ENCODE peak calls at places on chromosomes 2 and 18, in four cellular contexts. W is A549, K is K562, E is IMR-90. H is an unnamed sample.

GRCh38 chr2:158486970-158487325 is 30.2 kb downstream of the PKP4 start:
- DNase-seq in W (no peak), E (peak; percentile 60), K (peak; percentile 45), H (no peak)

GRCh38 chr2:19574788-19575260 is 216.4 kb upstream of the OSR1 start:
- DNase-seq in E (peak; percentile 82), K (no peak), W (no peak), H (no peak)

GRCh38 chr2:63364866-63365265 is 223.4 kb downstream of the WDPCP start:
- DNase-seq in K (no peak), E (no peak), W (no peak), H (no peak)

GRCh38 chr2:20132990-20133535 is 81.6 kb upstream of the LAPTM4A start:
- DNase-seq in W (no peak), K (no peak), E (no peak), H (no peak)

GRCh38 chr2:40625849-40626248 is 174.0 kb upstream of the SLC8A1 start:
- DNase-seq in E (peak; percentile 90), K (no peak), W (no peak), H (no peak)

GRCh38 chr18:2303517-2304238 is 267.6 kb downstream of the METTL4 start:
- DNase-seq in K (peak; percentile 61), W (peak; percentile 13), E (no peak), H (no peak)

GRCh38 chr2:177573120-177573519 is 180.5 kb downstream of the AGPS start:
- DNase-seq in W (no peak), K (no peak), E (peak; percentile 7), H (no peak)

GRCh38 chr18:40678318-40678717 is 1276.7 kb upstream of the PIK3C3 start:
- DNase-seq in K (no peak), E (no peak), W (no peak), H (no peak)

GRCh38 chr2:37829202-37829601 is 95.9 kb upstream of the RMDN2 start:
- DNase-seq in W (no peak), E (peak; percentile 98), K (no peak), H (no peak)

GRCh38 chr2:231387904-231388724 is 7.4 kb upstream of the B3GNT7 start:
- DNase-seq in W (no peak), E (peak; percentile 56), K (no peak), H (no peak)

GRCh38 chr2:215362562-215362904 is 50.7 kb downstream of the ATIC start:
- DNase-seq in W (no peak), E (peak; percentile 15), K (no peak), H (no peak)

GRCh38 chr2:185674232-185674631 is 64.4 kb upstream of the FSIP2 start:
- DNase-seq in W (no peak), E (no peak), K (no peak), H (no peak)

GRCh38 chr2:37471994-37472393 is 127.6 kb downstream of the QPCT start:
- DNase-seq in K (no peak), E (peak; percentile 87), W (no peak), H (no peak)

GRCh38 chr18:3748081-3748480 is 298.1 kb downstream of the TGIF1 start:
- DNase-seq in W (no peak), E (no peak), K (no peak), H (no peak)

GRCh38 chr2:66574701-66575624 is 140.0 kb downstream of the MEIS1 start:
- DNase-seq in K (peak; percentile 82), W (peak; percentile 79), E (peak; percentile 91), H (peak; percentile 65)

GRCh38 chr2:23366720-23367119 is 18.3 kb upstream of the KLHL29 start:
- DNase-seq in K (no peak), E (no peak), W (no peak), H (no peak)

GRCh38 chr2:10554961-10555809 is 107.1 kb upstream of the ODC1 start:
- DNase-seq in K (no peak), E (no peak), W (no peak), H (no peak)

GRCh38 chr2:169528271-169528701 is 18.8 kb downstream of the KLHL41 start:
- DNase-seq in K (peak; percentile 88), W (peak; percentile 23), E (peak; percentile 51), H (peak; percentile 72)

GRCh38 chr18:37668971-37669747 is 103.6 kb upstream of the CELF4 start:
- DNase-seq in W (no peak), K (no peak), E (no peak), H (no peak)

GRCh38 chr18:20971886-20972267 is 139.7 kb downstream of the ROCK1 start:
- DNase-seq in E (peak; percentile 19), W (peak; percentile 12), K (peak; percentile 25), H (peak; percentile 33)

GRCh38 chr2:216299588-216299987 is 72.7 kb downstream of the MARCHF4 start:
- DNase-seq in W (no peak), E (peak; percentile 64), K (peak; percentile 6), H (no peak)

GRCh38 chr2:97910403-97911209 is 85.1 kb downstream of the TMEM131 start:
- DNase-seq in K (no peak), W (no peak), E (no peak), H (no peak)

GRCh38 chr18:75226301-75226955 is 15.8 kb downstream of the TSHZ1 start:
- DNase-seq in K (peak; percentile 43), E (peak; percentile 18), W (no peak), H (no peak)

GRCh38 chr2:28338046-28338753 is 54.5 kb upstream of the FOSL2 start:
- DNase-seq in K (no peak), W (no peak), E (peak; percentile 85), H (no peak)

GRCh38 chr2:188969236-188970032 is 4.7 kb upstream of the COL3A1 start:
- DNase-seq in K (no peak), W (no peak), E (peak; percentile 78), H (no peak)

GRCh38 chr2:233818639-233819621 is 35.4 kb downstream of the HJURP start:
- DNase-seq in K (no peak), E (no peak), W (no peak), H (no peak)

GRCh38 chr2:124437811-124438210 is 412.7 kb downstream of the CNTNAP5 start:
- DNase-seq in K (no peak), E (no peak), W (no peak), H (no peak)

GRCh38 chr2:200127852-200128251 is 172.5 kb downstream of the MAIP1 start:
- DNase-seq in E (peak; percentile 67), W (no peak), K (no peak), H (no peak)

GRCh38 chr18:23669804-23670203 is 7.1 kb upstream of the ANKRD29 start:
- DNase-seq in K (no peak), W (no peak), E (no peak), H (no peak)

GRCh38 chr2:180583441-180584140 is 396.8 kb upstream of the UBE2E3 start:
- DNase-seq in W (no peak), K (no peak), E (no peak), H (no peak)

GRCh38 chr2:186757009-186757408 is 63.1 kb downstream of the FAM171B start:
- DNase-seq in W (no peak), E (no peak), K (no peak), H (no peak)

GRCh38 chr2:150872919-150873772 is 385.7 kb upstream of the RND3 start:
- DNase-seq in W (no peak), K (no peak), E (peak; percentile 35), H (no peak)

DNA sequence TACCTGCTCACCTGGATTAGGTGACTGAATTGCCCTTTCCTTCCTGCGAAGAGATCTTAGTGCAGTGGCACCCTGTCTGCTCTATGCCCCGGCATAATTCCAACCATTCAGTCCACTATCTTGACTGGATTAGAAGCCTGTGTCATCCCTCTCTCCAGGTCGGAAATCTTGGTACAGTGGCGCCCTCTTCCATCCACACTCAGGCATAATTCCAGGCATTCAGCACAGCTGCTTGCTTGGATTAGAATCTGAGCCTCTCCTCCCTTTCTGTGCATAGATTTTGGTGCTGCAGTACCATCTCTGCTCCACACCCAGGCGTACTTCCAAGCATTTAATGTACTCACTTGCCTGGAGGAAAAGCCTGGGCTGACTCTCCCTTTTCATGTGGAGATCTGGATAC is 1389.3 kb upstream of the TMEFF2 start:
- DNase-seq in W (no peak), E (peak; percentile 0), K (peak; percentile 11), H (peak; percentile 17)
- TF ChIP-seq BHLHE40 in W (no peak), E (no peak), K (no peak), H (no peak)

GRCh38 chr2:84807063-84807485 is 73.8 kb downstream of the TRABD2A start:
- DNase-seq in K (peak; percentile 6), W (peak; percentile 53), E (peak; percentile 100), H (no peak)
- TF ChIP-seq BHLHE40 in K (no peak), W (no peak), E (no peak), H (no peak)

DNA sequence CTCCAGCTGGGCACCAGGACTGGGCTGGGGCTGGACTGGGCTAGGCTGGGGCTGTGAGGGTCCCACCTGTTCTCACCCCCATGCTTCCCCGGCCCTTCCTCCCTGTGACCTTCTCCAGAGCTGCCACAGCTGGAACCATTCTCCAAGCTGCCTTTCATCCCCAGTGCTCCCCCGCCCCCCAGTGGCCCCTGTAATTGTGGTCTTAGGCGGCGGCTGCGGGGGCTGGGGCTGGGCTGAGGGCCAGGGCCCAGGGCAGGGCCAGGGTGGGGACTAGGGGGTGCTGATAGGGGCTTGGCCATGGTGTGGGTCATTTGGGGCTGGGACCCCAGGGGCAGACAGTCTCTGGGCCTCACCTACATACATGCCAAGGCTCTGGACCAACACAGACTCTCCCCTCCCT is 2.8 kb upstream of the WNT10A start:
- DNase-seq in W (no peak), K (no peak), E (no peak), H (no peak)
- TF ChIP-seq BHLHE40 in W (no peak), K (no peak), E (no peak), H (no peak)

GRCh38 chr2:211899871-211900482 is 638.6 kb downstream of the ERBB4 start:
- DNase-seq in W (no peak), E (no peak), K (no peak), H (peak; percentile 4)
- TF ChIP-seq BHLHE40 in W (no peak), E (no peak), K (no peak), H (no peak)

DNA sequence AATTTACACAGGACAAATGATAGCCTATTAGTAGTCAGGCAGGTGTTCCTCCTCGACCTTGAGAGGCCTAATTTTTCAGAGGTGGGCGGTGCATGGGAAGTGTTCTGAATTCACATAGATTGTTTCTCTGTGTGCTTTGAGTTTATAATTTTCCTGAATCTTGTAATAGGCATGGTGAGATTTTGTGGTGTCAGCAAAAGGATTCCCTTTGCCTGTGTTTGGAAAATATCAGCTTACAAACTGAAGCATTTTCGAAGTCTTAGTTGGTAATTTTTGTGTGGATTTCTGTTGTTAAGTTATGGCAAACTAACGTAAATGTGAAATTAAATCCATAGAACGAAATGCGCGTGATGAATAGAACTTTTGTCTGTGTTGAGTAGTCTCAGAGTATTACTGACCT is 194.0 kb upstream of the RBMS1 start:
- DNase-seq in K (no peak), E (no peak), W (no peak), H (no peak)
- TF ChIP-seq BHLHE40 in K (no peak), E (no peak), W (no peak), H (no peak)

GRCh38 chr2:138846216-138846821 is 66.1 kb upstream of the NXPH2 start:
- DNase-seq in W (peak; percentile 39), K (peak; percentile 31), E (peak; percentile 7), H (peak; percentile 50)
- TF ChIP-seq BHLHE40 in W (no peak), K (no peak), E (no peak), H (no peak)